ENCODE peak calls at places on chromosomes 13 and 19, in seven cellular contexts. V is cardiac muscle cell; Z is CD8-positive, alpha-beta T cell; M is Calu3; H is LNCaP clone FGC; Q is endodermal cell; F is cardiac fibroblast. T is an unnamed sample.

GRCh38 chr19:1961545-1961878 is 20.5 kb downstream of the CSNK1G2 start:
- DNase-seq in M (no peak), H (no peak), Z (no peak), Q (no peak), F (no peak), V (no peak), T (no peak)

GRCh38 chr13:103403814-103404213 is 337.6 kb upstream of the SLC10A2 start:
- DNase-seq in Z (no peak), F (no peak), Q (no peak), H (no peak), V (no peak), M (no peak), T (no peak)

GRCh38 chr13:99496322-99497142 is 4.7 kb upstream of the TM9SF2 start:
- DNase-seq in H (no peak), M (peak; percentile 50), Q (no peak), V (no peak), Z (peak; percentile 73), F (peak; percentile 60), T (no peak)

GRCh38 chr13:76622336-76623045 is 263.7 kb downstream of the KCTD12 start:
- DNase-seq in M (no peak), F (peak; percentile 58), V (no peak), Q (no peak), H (no peak), Z (no peak), T (no peak)

GRCh38 chr19:47402504-47402903 is 16.8 kb downstream of the MEIS3 start:
- DNase-seq in Q (peak; percentile 54), V (no peak), F (no peak), M (no peak), Z (no peak), H (no peak), T (no peak)

GRCh38 chr19:13053761-13054604 is 48.7 kb downstream of the LYL1 start:
- DNase-seq in H (no peak), Z (no peak), M (peak; percentile 92), V (peak; percentile 86), F (peak; percentile 95), Q (peak; percentile 71), T (no peak)

GRCh38 chr19:40797963-40798222 is 1.1 kb upstream of the EGLN2 start:
- DNase-seq in F (no peak), Z (no peak), M (no peak), V (no peak), H (no peak), Q (no peak), T (no peak)

GRCh38 chr19:49872245-49873148 is 4.7 kb downstream of the AKT1S1 start:
- DNase-seq in F (no peak), Q (no peak), Z (no peak), V (no peak), H (no peak), M (no peak), T (no peak)

GRCh38 chr13:76799696-76800095 is 86.5 kb downstream of the KCTD12 start:
- DNase-seq in Q (no peak), V (no peak), F (peak; percentile 21), M (no peak), Z (no peak), H (no peak), T (peak; percentile 13)

DNA sequence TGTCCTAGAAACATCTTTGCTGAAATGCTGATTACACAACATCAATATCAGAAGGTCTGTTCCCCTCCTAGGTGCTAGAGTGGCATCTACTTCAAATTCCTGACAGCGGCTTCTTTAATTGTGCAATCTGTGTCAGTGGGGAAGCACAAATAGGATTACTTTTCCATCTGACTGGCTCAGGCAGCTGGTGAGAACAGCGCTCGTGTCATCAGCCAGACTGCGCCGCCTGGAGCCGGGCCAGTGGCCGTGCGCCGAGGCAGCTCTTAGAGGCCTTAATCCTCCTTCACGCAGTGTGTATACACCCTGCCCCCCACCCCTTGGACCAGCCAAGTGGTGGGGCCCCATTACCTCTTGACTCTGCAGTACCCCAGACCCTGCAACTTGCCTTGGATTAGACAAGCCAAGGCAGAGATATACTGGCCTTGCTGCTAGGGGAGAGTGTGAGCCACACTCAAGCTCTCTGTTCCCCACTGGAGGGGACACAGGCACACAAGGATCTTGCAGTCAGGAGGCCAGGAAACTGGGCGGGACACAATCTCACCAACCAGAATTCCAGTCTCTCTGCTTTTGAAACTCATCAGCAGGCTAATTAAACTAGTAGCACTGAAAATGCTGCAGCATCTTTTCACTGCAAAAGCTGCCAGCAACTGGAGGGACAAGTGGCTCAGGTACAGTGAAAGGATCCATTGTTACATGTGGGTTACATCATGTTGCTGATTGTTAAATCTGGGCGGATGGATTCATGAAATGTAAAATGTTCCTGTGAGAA is 48.9 kb upstream of the EPHX3 start:
- DNase-seq in Q (no peak), V (no peak), Z (no peak), M (peak; percentile 32), H (peak; percentile 63), F (peak; percentile 86), T (no peak)
- TF ChIP-seq CTCF in Q (no peak), V (peak; percentile 29), Z (no peak), M (no peak), H (peak; percentile 32), F (peak; percentile 25), T (no peak)

GRCh38 chr13:73059460-73060250 is 850 bp downstream of the KLF5 start:
- DNase-seq in Q (peak; percentile 91), H (no peak), V (peak; percentile 69), M (no peak), Z (peak; percentile 28), F (peak; percentile 23), T (peak; percentile 79)
- TF ChIP-seq CTCF in Q (peak; percentile 61), H (peak; percentile 56), V (no peak), M (no peak), Z (no peak), F (no peak), T (no peak)

DNA sequence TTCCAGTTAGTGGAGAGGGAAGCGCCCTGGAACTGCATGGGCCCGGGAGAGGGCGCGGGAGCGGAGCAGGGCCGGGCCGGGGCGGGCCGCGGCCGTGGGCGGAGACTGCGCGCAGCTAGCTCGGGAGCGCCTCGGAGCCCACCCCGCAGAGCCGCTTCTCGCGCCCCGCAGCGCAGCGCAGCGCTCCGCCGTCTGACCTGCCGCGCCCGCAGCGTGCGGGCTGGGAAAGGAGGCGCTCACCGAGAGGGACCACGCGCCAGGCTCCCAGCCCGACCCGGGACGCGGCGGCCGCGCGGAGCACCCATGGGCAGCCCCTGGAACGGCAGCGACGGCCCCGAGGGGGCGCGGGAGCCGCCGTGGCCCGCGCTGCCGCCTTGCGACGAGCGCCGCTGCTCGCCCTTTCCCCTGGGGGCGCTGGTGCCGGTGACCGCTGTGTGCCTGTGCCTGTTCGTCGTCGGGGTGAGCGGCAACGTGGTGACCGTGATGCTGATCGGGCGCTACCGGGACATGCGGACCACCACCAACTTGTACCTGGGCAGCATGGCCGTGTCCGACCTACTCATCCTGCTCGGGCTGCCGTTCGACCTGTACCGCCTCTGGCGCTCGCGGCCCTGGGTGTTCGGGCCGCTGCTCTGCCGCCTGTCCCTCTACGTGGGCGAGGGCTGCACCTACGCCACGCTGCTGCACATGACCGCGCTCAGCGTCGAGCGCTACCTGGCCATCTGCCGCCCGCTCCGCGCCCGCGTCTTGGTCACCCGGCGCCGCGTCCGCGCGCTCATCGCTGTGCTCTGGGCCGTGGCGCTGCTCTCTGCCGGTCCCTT is at the start of gene MLNR:
- DNase-seq in M (peak; percentile 62), Z (peak; percentile 40), F (no peak), Q (peak; percentile 91), V (peak; percentile 48), H (no peak), T (peak; percentile 67)
- TF ChIP-seq CTCF in M (peak; percentile 39), Z (peak; percentile 30), F (no peak), Q (peak; percentile 72), V (no peak), H (no peak), T (no peak)

GRCh38 chr19:21148681-21149080 is 6.8 kb downstream of the ZNF431 start:
- DNase-seq in Q (no peak), V (no peak), H (no peak), Z (no peak), F (no peak), M (no peak), T (no peak)

GRCh38 chr19:21149877-21150276 is 8.0 kb downstream of the ZNF431 start:
- DNase-seq in F (no peak), H (no peak), V (no peak), M (no peak), Z (no peak), Q (no peak), T (no peak)

GRCh38 chr19:21147540-21147939 is 5.7 kb downstream of the ZNF431 start:
- DNase-seq in H (no peak), Z (no peak), V (no peak), F (no peak), M (no peak), Q (no peak), T (no peak)

DNA sequence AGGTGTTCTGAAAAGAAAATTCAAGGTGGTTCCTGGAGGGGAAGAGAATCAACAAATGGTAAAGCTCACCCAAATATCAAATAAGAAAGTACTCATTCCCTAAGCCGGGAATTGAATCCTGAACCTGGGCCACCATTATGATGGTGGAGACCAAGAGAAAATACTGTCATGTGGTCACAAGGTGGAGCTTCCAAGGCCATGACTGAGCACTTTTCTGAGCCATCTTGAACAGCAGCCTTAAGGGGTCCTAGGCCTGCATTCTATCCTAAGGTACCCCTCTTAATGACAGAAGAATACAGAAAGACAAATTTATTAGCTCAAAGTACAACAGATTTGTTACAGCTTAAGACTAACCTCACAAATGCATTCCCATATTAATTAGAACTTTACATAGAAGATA is 9.6 kb downstream of the ZNF431 start:
- DNase-seq in Q (no peak), M (no peak), F (no peak), H (no peak), V (no peak), Z (no peak), T (no peak)
- TF ChIP-seq CTCF in Q (no peak), M (no peak), F (no peak), H (no peak), V (no peak), Z (no peak), T (no peak)

GRCh38 chr13:43269037-43269476 is 245.7 kb downstream of the DNAJC15 start:
- DNase-seq in Z (no peak), H (no peak), M (peak; percentile 64), V (peak; percentile 44), Q (no peak), F (peak; percentile 94), T (no peak)

GRCh38 chr13:43266953-43267615 is 243.7 kb downstream of the DNAJC15 start:
- DNase-seq in F (no peak), Z (no peak), M (no peak), H (no peak), Q (no peak), V (no peak), T (no peak)

GRCh38 chr13:43268632-43269031 is 245.2 kb downstream of the DNAJC15 start:
- DNase-seq in M (no peak), F (no peak), Q (no peak), Z (no peak), V (peak; percentile 75), H (no peak), T (no peak)

GRCh38 chr13:43270043-43270830 is 246.9 kb downstream of the DNAJC15 start:
- DNase-seq in M (no peak), Q (no peak), Z (no peak), V (no peak), H (no peak), F (no peak), T (no peak)

DNA sequence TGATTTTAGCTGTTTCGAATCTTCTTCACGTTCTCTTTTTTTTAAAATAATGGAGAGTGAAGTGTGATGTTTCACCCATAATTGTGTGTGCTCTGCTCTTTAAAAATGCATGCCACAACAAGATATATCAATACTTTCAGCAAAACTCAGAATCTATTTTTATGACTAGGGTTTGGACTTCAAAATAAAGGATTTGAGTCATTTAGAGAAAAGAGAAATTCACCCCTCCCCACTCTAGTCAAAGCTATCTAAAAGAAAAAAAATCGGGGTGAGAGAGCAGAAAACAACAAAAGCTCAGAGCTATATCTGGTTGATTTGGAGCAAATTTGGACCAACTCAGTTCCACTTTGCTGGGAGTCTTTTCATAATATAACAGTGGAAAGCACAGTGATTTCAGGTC is 244.5 kb downstream of the DNAJC15 start:
- DNase-seq in V (no peak), H (no peak), Q (no peak), Z (no peak), F (no peak), M (no peak), T (peak; percentile 13)
- TF ChIP-seq CTCF in V (no peak), H (no peak), Q (no peak), Z (no peak), F (no peak), M (no peak), T (no peak)